ENCODE peak calls at places on chromosomes 6 and 20, in five cellular contexts. C is bronchial epithelial cell; L is BJ; J is NCI-H524; B is stimulated activated CD4-positive, alpha-beta T cell treated with anti-CD3 and anti-CD28 coated beads, Interleukin-1b, Interleukin-23, amount 100 ng/mL, for 4 hours. K is an unnamed sample.

GRCh38 chr20:64029293-64030117 is 6.5 kb upstream of the C20orf204 start:
- DNase-seq in J (no peak), L (no peak), B (no peak), C (no peak), K (no peak)

GRCh38 chr6:100730001-100730400 is 151.1 kb downstream of the ASCC3 start:
- DNase-seq in C (no peak), J (no peak), L (no peak), B (no peak), K (no peak)

GRCh38 chr6:43481075-43481474 is 3.7 kb downstream of the TJAP1 start:
- DNase-seq in L (no peak), C (peak), J (no peak), B (no peak), K (no peak)

GRCh38 chr6:5999688-6000608 is 6.8 kb downstream of the NRN1 start:
- DNase-seq in J (no peak), L (no peak), C (no peak), B (no peak), K (no peak)

GRCh38 chr20:64256282-64256947 is 867 bp downstream of the PCMTD2 start:
- DNase-seq in C (peak), J (no peak), B (no peak), L (no peak), K (no peak)

GRCh38 chr6:41039060-41039998 is at the start of gene UNC5CL:
- DNase-seq in C (peak), J (no peak), L (no peak), B (peak), K (peak)

GRCh38 chr6:33800248-33800647 is 3.6 kb downstream of the MLN start:
- DNase-seq in B (no peak), L (no peak), J (no peak), C (no peak), K (no peak)

GRCh38 chr6:41730531-41731436 is 4.6 kb downstream of the TFEB start:
- DNase-seq in L (no peak), J (no peak), B (no peak), C (no peak), K (no peak)

GRCh38 chr20:17624070-17624469 is 54.2 kb downstream of the DSTN start:
- DNase-seq in C (no peak), L (no peak), J (no peak), B (no peak), K (no peak)

GRCh38 chr20:22805219-22805618 is 220.8 kb upstream of the FOXA2 start:
- DNase-seq in C (peak), B (no peak), J (no peak), L (peak), K (no peak)

GRCh38 chr6:163239572-163240340 is 174.8 kb upstream of the QKI start:
- DNase-seq in L (no peak), C (no peak), J (no peak), B (no peak), K (no peak)

GRCh38 chr6:105320766-105321165 is 82.1 kb downstream of the PREP start:
- DNase-seq in L (no peak), C (no peak), J (peak), B (no peak), K (no peak)

GRCh38 chr6:11938285-11938890 is 73.7 kb upstream of the HIVEP1 start:
- DNase-seq in L (no peak), C (no peak), J (no peak), B (no peak), K (no peak)

GRCh38 chr20:4766631-4767030 is 44.9 kb downstream of the PRND start:
- DNase-seq in B (no peak), C (no peak), J (no peak), L (no peak), K (no peak)